ENCODE peak calls at places on chromosome 5, in four cellular contexts. W is SK-N-SH, B is K562, Y is H1. T is an unnamed sample.
A peak's percentile ranks its signal among the peaks of the same experiment; 100 is the strongest.

GRCh38 chr5:37900692-37901091 is 60.9 kb upstream of the GDNF start:
- DNase-seq in B (no peak), Y (no peak), W (peak; percentile 4), T (no peak)

GRCh38 chr5:154559398-154560276 is 81.6 kb upstream of the HAND1 start:
- DNase-seq in Y (no peak), W (no peak), B (no peak), T (peak; percentile 12)

GRCh38 chr5:1293997-1294838 is 650 bp downstream of the TERT start:
- DNase-seq in B (peak; percentile 54), W (peak; percentile 55), Y (peak; percentile 78), T (no peak)

GRCh38 chr5:134506054-134507039 is 19.1 kb upstream of the JADE2 start:
- DNase-seq in W (no peak), B (peak; percentile 66), Y (peak; percentile 67), T (no peak)

GRCh38 chr5:33611882-33612281 is 171.1 kb downstream of the TARS1 start:
- DNase-seq in W (no peak), B (no peak), Y (no peak), T (no peak)

GRCh38 chr5:17261075-17261474 is 43.6 kb downstream of the BASP1 start:
- DNase-seq in Y (no peak), W (no peak), B (no peak), T (no peak)

GRCh38 chr5:150142800-150143724 is 12.6 kb downstream of the PDGFRB start:
- DNase-seq in B (peak; percentile 62), W (peak; percentile 68), Y (no peak), T (no peak)

GRCh38 chr5:156356238-156356637 is 29.3 kb downstream of the SGCD start:
- DNase-seq in Y (no peak), B (no peak), W (no peak), T (no peak)

GRCh38 chr5:124289641-124290201 is 456.7 kb downstream of the ZNF608 start:
- DNase-seq in B (no peak), Y (peak; percentile 47), W (no peak), T (no peak)

GRCh38 chr5:135867599-135867998 is 28.0 kb downstream of the IL9 start:
- DNase-seq in Y (no peak), W (no peak), B (no peak), T (no peak)

GRCh38 chr5:58060971-58061370 is 398.9 kb downstream of the PLK2 start:
- DNase-seq in B (no peak), W (no peak), Y (no peak), T (no peak)

GRCh38 chr5:173909205-173909604 is 21.1 kb downstream of the CPEB4 start:
- DNase-seq in W (no peak), B (no peak), Y (no peak), T (no peak)

GRCh38 chr5:137838976-137839375 is 28.7 kb upstream of the MYOT start:
- DNase-seq in Y (no peak), W (no peak), B (no peak), T (no peak)

GRCh38 chr5:95823241-95823737 is 763 bp upstream of the GLRX start:
- DNase-seq in Y (no peak), B (no peak), W (no peak), T (no peak)

GRCh38 chr5:102905052-102905451 is 149.9 kb downstream of the PAM start:
- DNase-seq in W (no peak), Y (no peak), B (no peak), T (no peak)

GRCh38 chr5:132753135-132753987 is 6.1 kb downstream of the CCNI2 start:
- DNase-seq in Y (peak; percentile 47), W (peak; percentile 47), B (no peak), T (no peak)

GRCh38 chr5:157559301-157559700 is 16.3 kb downstream of the ADAM19 start:
- DNase-seq in B (no peak), W (no peak), Y (no peak), T (no peak)

GRCh38 chr5:132079081-132079480 is 5.5 kb downstream of the CSF2 start:
- DNase-seq in W (no peak), Y (no peak), B (no peak), T (no peak)

GRCh38 chr5:122126711-122127385 is 2.5 kb upstream of the ZNF474 start:
- DNase-seq in B (no peak), W (no peak), Y (no peak), T (no peak)

GRCh38 chr5:167845952-167846351 is 445.5 kb upstream of the WWC1 start:
- DNase-seq in W (no peak), Y (no peak), B (no peak), T (no peak)

GRCh38 chr5:167839065-167839464 is 452.4 kb upstream of the WWC1 start:
- DNase-seq in B (no peak), W (no peak), Y (no peak), T (no peak)

GRCh38 chr5:167837127-167837526 is 454.3 kb upstream of the WWC1 start:
- DNase-seq in Y (no peak), W (no peak), B (no peak), T (no peak)

GRCh38 chr5:167844173-167844572 is 447.3 kb upstream of the WWC1 start:
- DNase-seq in W (no peak), Y (no peak), B (no peak), T (no peak)

GRCh38 chr5:167840736-167841135 is 450.7 kb upstream of the WWC1 start:
- DNase-seq in Y (no peak), B (no peak), W (no peak), T (no peak)
- TF ChIP-seq NRF1 in Y (no peak), B (no peak), W (no peak), T (no peak)

DNA sequence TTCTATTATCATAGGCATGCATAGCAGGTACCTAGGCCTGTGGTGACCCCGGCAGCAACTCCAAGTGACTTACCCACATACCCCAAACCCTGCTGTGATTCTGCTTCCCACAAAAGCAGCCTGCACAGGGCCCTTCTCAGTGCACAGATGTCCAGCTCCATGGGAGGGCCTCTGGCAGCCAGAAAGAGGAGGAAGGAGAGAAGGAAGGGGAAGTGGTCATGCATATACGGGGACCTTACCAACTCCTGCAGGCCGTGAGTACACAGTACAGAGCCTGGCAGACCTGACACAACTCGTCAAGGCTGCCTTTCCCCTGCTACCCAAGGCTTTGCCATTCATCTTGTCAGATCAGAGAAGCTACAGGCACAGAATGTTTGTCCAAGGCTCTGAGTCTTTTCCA is 61.1 kb upstream of the IQGAP2 start:
- DNase-seq in Y (no peak), W (no peak), B (no peak), T (no peak)
- TF ChIP-seq NRF1 in Y (no peak), W (no peak), B (no peak), T (no peak)

GRCh38 chr5:167064199-167064811 is 1227.1 kb upstream of the WWC1 start:
- DNase-seq in Y (no peak), B (no peak), W (no peak), T (no peak)
- TF ChIP-seq NRF1 in Y (no peak), B (no peak), W (no peak), T (no peak)

DNA sequence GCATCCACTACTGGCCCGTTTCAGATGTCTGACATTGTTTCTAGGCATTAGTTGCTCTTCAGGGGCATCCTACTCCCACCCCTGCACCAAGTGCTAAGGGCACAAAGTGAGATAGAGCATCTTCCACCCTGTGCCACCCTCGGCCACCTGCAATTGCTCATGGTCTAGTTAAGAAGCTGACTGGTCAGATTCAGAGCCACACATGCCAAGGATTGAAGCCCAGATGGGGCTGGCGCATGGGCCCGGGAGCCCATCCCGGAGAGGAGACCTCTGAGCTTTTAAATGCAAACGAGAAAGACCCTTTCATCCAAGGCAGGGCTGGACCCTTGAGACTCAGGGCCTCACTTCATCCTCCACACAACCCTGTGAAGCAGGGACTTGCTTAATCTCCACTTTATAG is 28.5 kb downstream of the HRH2 start:
- DNase-seq in B (no peak), Y (no peak), W (no peak), T (no peak)
- TF ChIP-seq NRF1 in B (no peak), Y (no peak), W (no peak), T (no peak)

GRCh38 chr5:143536364-143536763 is 132.9 kb upstream of the NR3C1 start:
- DNase-seq in Y (no peak), W (no peak), B (no peak), T (no peak)
- TF ChIP-seq NRF1 in Y (no peak), W (no peak), B (no peak), T (no peak)

GRCh38 chr5:2569201-2569600 is 182.3 kb downstream of the IRX2 start:
- DNase-seq in W (no peak), B (no peak), Y (no peak), T (no peak)
- TF ChIP-seq NRF1 in W (no peak), B (no peak), Y (no peak), T (no peak)

DNA sequence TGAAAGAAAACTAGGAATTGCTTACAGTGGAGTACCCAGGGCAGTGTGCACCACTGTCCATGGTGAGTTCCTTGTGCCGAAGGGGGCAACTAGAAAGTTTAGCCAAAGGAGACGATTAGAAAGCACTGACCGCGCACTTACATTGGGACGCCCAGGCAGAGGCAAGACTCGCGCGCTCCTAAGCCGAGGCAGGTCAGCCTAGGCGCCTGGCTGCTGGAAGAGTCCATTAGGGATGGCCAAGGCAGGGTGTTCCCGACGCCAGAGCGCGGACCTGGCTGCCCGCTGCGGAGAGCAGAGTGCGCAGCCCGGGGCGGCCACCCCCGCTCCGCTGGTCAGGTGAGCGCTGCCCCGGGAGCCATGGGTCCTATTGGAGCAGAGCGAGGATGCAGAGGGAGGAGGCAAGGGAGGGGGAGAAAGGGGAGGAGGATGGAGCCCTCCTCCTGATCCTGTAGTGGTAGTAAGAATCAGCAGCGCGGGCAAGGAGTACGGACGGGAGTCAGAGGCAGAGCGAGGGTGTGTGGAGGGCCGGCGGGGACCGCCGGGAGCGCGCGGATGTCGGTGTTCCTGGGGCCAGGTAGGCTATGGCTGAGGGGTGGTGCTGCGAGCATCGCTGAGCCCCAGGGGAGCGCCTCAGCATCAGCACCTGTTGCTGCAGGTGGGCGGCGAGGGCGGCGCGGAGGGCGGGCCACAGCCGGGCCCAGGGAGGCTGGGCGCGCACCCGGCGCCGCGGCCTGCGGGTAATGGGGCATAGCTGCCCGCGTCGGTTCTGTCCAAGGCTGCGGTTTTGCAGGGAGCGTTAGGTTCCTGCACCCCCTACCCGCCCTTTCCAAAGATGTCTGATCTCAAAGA is at the start of gene ADGRV1:
- DNase-seq in B (peak; percentile 77), Y (peak; percentile 92), W (peak; percentile 96), T (no peak)
- TF ChIP-seq NRF1 in B (peak; percentile 89), Y (peak; percentile 23), W (peak; percentile 40), T (no peak)